ENCODE peak calls at places on chromosome 5, in ten cellular contexts. One of them, this sample, is unnamed.

GRCh38 chr5:1063661-1064382 is 48.0 kb downstream of the SLC12A7 start:
- DNase-seq in Right ventricle myocardium superior: peak
- DNase-seq in activated naive CD8-positive, alpha-beta T cell treated with anti-CD3 and anti-CD28 coated beads, Interleukin-2, amount 50 U/mL, for 24 hours: no peak
- DNase-seq in lower lobe of right lung: no peak
- DNase-seq in HT1080: no peak
- DNase-seq in A172: no peak
- DNase-seq in effector memory CD8-positive, alpha-beta T cell: no peak
- DNase-seq in IMR-90: no peak
- DNase-seq in testis: no peak
- DNase-seq in GM12865: no peak
- DNase-seq in this sample: no peak

GRCh38 chr5:6719896-6720560 is 6.8 kb downstream of the TENT4A start:
- DNase-seq in Right ventricle myocardium superior: no peak
- DNase-seq in effector memory CD8-positive, alpha-beta T cell: no peak
- DNase-seq in GM12865: no peak
- DNase-seq in A172: no peak
- DNase-seq in IMR-90: peak
- DNase-seq in HT1080: no peak
- DNase-seq in activated naive CD8-positive, alpha-beta T cell treated with anti-CD3 and anti-CD28 coated beads, Interleukin-2, amount 50 U/mL, for 24 hours: no peak
- DNase-seq in lower lobe of right lung: no peak
- DNase-seq in testis: no peak
- DNase-seq in this sample: no peak

GRCh38 chr5:17185776-17186175 is 31.7 kb upstream of the BASP1 start:
- DNase-seq in HT1080: peak
- DNase-seq in GM12865: no peak
- DNase-seq in effector memory CD8-positive, alpha-beta T cell: no peak
- DNase-seq in Right ventricle myocardium superior: peak
- DNase-seq in activated naive CD8-positive, alpha-beta T cell treated with anti-CD3 and anti-CD28 coated beads, Interleukin-2, amount 50 U/mL, for 24 hours: no peak
- DNase-seq in testis: peak
- DNase-seq in IMR-90: peak
- DNase-seq in A172: no peak
- DNase-seq in lower lobe of right lung: no peak
- DNase-seq in this sample: no peak

GRCh38 chr5:157496847-157497246 is 36.8 kb downstream of the NIPAL4 start:
- DNase-seq in GM12865: no peak
- DNase-seq in HT1080: no peak
- DNase-seq in Right ventricle myocardium superior: no peak
- DNase-seq in activated naive CD8-positive, alpha-beta T cell treated with anti-CD3 and anti-CD28 coated beads, Interleukin-2, amount 50 U/mL, for 24 hours: no peak
- DNase-seq in testis: no peak
- DNase-seq in lower lobe of right lung: no peak
- DNase-seq in effector memory CD8-positive, alpha-beta T cell: no peak
- DNase-seq in A172: no peak
- DNase-seq in IMR-90: no peak
- DNase-seq in this sample: no peak

GRCh38 chr5:150350524-150351344 is 6.8 kb upstream of the TCOF1 start:
- DNase-seq in Right ventricle myocardium superior: peak
- DNase-seq in effector memory CD8-positive, alpha-beta T cell: peak
- DNase-seq in IMR-90: peak
- DNase-seq in HT1080: peak
- DNase-seq in lower lobe of right lung: peak
- DNase-seq in A172: peak
- DNase-seq in GM12865: peak
- DNase-seq in activated naive CD8-positive, alpha-beta T cell treated with anti-CD3 and anti-CD28 coated beads, Interleukin-2, amount 50 U/mL, for 24 hours: peak
- DNase-seq in testis: peak
- DNase-seq in this sample: peak

GRCh38 chr5:141515141-141515540 is 26.3 kb downstream of the PCDHGC5 start:
- DNase-seq in Right ventricle myocardium superior: no peak
- DNase-seq in testis: no peak
- DNase-seq in GM12865: no peak
- DNase-seq in activated naive CD8-positive, alpha-beta T cell treated with anti-CD3 and anti-CD28 coated beads, Interleukin-2, amount 50 U/mL, for 24 hours: no peak
- DNase-seq in HT1080: no peak
- DNase-seq in IMR-90: no peak
- DNase-seq in lower lobe of right lung: no peak
- DNase-seq in A172: no peak
- DNase-seq in effector memory CD8-positive, alpha-beta T cell: no peak
- DNase-seq in this sample: no peak

GRCh38 chr5:142934335-142934734 is 164.2 kb downstream of the ARHGAP26 start:
- DNase-seq in IMR-90: no peak
- DNase-seq in activated naive CD8-positive, alpha-beta T cell treated with anti-CD3 and anti-CD28 coated beads, Interleukin-2, amount 50 U/mL, for 24 hours: no peak
- DNase-seq in GM12865: no peak
- DNase-seq in lower lobe of right lung: no peak
- DNase-seq in A172: no peak
- DNase-seq in testis: no peak
- DNase-seq in Right ventricle myocardium superior: no peak
- DNase-seq in effector memory CD8-positive, alpha-beta T cell: no peak
- DNase-seq in HT1080: no peak
- DNase-seq in this sample: no peak

GRCh38 chr5:137184734-137185133 is 314.4 kb downstream of the SPOCK1 start:
- DNase-seq in Right ventricle myocardium superior: no peak
- DNase-seq in GM12865: no peak
- DNase-seq in testis: no peak
- DNase-seq in HT1080: no peak
- DNase-seq in activated naive CD8-positive, alpha-beta T cell treated with anti-CD3 and anti-CD28 coated beads, Interleukin-2, amount 50 U/mL, for 24 hours: no peak
- DNase-seq in effector memory CD8-positive, alpha-beta T cell: no peak
- DNase-seq in lower lobe of right lung: no peak
- DNase-seq in IMR-90: no peak
- DNase-seq in A172: no peak
- DNase-seq in this sample: no peak

GRCh38 chr5:178221203-178221771 is 11.3 kb downstream of the PHYKPL start:
- DNase-seq in IMR-90: no peak
- DNase-seq in activated naive CD8-positive, alpha-beta T cell treated with anti-CD3 and anti-CD28 coated beads, Interleukin-2, amount 50 U/mL, for 24 hours: no peak
- DNase-seq in GM12865: no peak
- DNase-seq in Right ventricle myocardium superior: no peak
- DNase-seq in A172: no peak
- DNase-seq in lower lobe of right lung: no peak
- DNase-seq in HT1080: no peak
- DNase-seq in effector memory CD8-positive, alpha-beta T cell: no peak
- DNase-seq in testis: no peak
- DNase-seq in this sample: no peak

GRCh38 chr5:5055708-5056107 is 84.4 kb upstream of the ADAMTS16 start:
- DNase-seq in IMR-90: no peak
- DNase-seq in A172: no peak
- DNase-seq in Right ventricle myocardium superior: no peak
- DNase-seq in activated naive CD8-positive, alpha-beta T cell treated with anti-CD3 and anti-CD28 coated beads, Interleukin-2, amount 50 U/mL, for 24 hours: no peak
- DNase-seq in HT1080: no peak
- DNase-seq in GM12865: no peak
- DNase-seq in lower lobe of right lung: no peak
- DNase-seq in effector memory CD8-positive, alpha-beta T cell: no peak
- DNase-seq in testis: no peak
- DNase-seq in this sample: no peak

GRCh38 chr5:61732796-61733195 is 400.7 kb downstream of the ZSWIM6 start:
- DNase-seq in A172: no peak
- DNase-seq in lower lobe of right lung: no peak
- DNase-seq in HT1080: no peak
- DNase-seq in IMR-90: no peak
- DNase-seq in GM12865: no peak
- DNase-seq in effector memory CD8-positive, alpha-beta T cell: no peak
- DNase-seq in activated naive CD8-positive, alpha-beta T cell treated with anti-CD3 and anti-CD28 coated beads, Interleukin-2, amount 50 U/mL, for 24 hours: no peak
- DNase-seq in Right ventricle myocardium superior: no peak
- DNase-seq in testis: no peak
- DNase-seq in this sample: no peak

GRCh38 chr5:40797273-40798011 is 732 bp downstream of the PRKAA1 start:
- DNase-seq in effector memory CD8-positive, alpha-beta T cell: peak
- DNase-seq in A172: peak
- DNase-seq in lower lobe of right lung: peak
- DNase-seq in HT1080: peak
- DNase-seq in activated naive CD8-positive, alpha-beta T cell treated with anti-CD3 and anti-CD28 coated beads, Interleukin-2, amount 50 U/mL, for 24 hours: peak
- DNase-seq in testis: peak
- DNase-seq in IMR-90: peak
- DNase-seq in GM12865: peak
- DNase-seq in Right ventricle myocardium superior: peak
- DNase-seq in this sample: peak

GRCh38 chr5:68535121-68535520 is 319.6 kb downstream of the PIK3R1 start:
- DNase-seq in A172: no peak
- DNase-seq in effector memory CD8-positive, alpha-beta T cell: no peak
- DNase-seq in HT1080: no peak
- DNase-seq in Right ventricle myocardium superior: no peak
- DNase-seq in activated naive CD8-positive, alpha-beta T cell treated with anti-CD3 and anti-CD28 coated beads, Interleukin-2, amount 50 U/mL, for 24 hours: no peak
- DNase-seq in testis: no peak
- DNase-seq in lower lobe of right lung: no peak
- DNase-seq in GM12865: no peak
- DNase-seq in IMR-90: no peak
- DNase-seq in this sample: no peak

GRCh38 chr5:131983244-131983771 is 28.1 kb downstream of the ACSL6 start:
- DNase-seq in lower lobe of right lung: no peak
- DNase-seq in IMR-90: no peak
- DNase-seq in Right ventricle myocardium superior: no peak
- DNase-seq in GM12865: no peak
- DNase-seq in A172: no peak
- DNase-seq in HT1080: no peak
- DNase-seq in activated naive CD8-positive, alpha-beta T cell treated with anti-CD3 and anti-CD28 coated beads, Interleukin-2, amount 50 U/mL, for 24 hours: no peak
- DNase-seq in effector memory CD8-positive, alpha-beta T cell: no peak
- DNase-seq in testis: no peak
- DNase-seq in this sample: no peak

GRCh38 chr5:154375331-154376008 is 70.3 kb upstream of the SAP30L start:
- DNase-seq in testis: peak
- DNase-seq in IMR-90: peak
- DNase-seq in lower lobe of right lung: no peak
- DNase-seq in A172: no peak
- DNase-seq in effector memory CD8-positive, alpha-beta T cell: no peak
- DNase-seq in GM12865: no peak
- DNase-seq in Right ventricle myocardium superior: no peak
- DNase-seq in activated naive CD8-positive, alpha-beta T cell treated with anti-CD3 and anti-CD28 coated beads, Interleukin-2, amount 50 U/mL, for 24 hours: no peak
- DNase-seq in HT1080: no peak
- DNase-seq in this sample: no peak

GRCh38 chr5:90480699-90481098 is 6.0 kb downstream of the POLR3G start:
- DNase-seq in activated naive CD8-positive, alpha-beta T cell treated with anti-CD3 and anti-CD28 coated beads, Interleukin-2, amount 50 U/mL, for 24 hours: no peak
- DNase-seq in lower lobe of right lung: no peak
- DNase-seq in IMR-90: peak
- DNase-seq in effector memory CD8-positive, alpha-beta T cell: no peak
- DNase-seq in A172: no peak
- DNase-seq in Right ventricle myocardium superior: no peak
- DNase-seq in testis: no peak
- DNase-seq in GM12865: no peak
- DNase-seq in HT1080: no peak
- DNase-seq in this sample: no peak

GRCh38 chr5:143318833-143319232 is 84.7 kb downstream of the NR3C1 start:
- DNase-seq in effector memory CD8-positive, alpha-beta T cell: no peak
- DNase-seq in activated naive CD8-positive, alpha-beta T cell treated with anti-CD3 and anti-CD28 coated beads, Interleukin-2, amount 50 U/mL, for 24 hours: no peak
- DNase-seq in lower lobe of right lung: no peak
- DNase-seq in IMR-90: peak
- DNase-seq in Right ventricle myocardium superior: no peak
- DNase-seq in GM12865: no peak
- DNase-seq in HT1080: no peak
- DNase-seq in A172: no peak
- DNase-seq in testis: no peak
- DNase-seq in this sample: no peak

GRCh38 chr5:154570572-154571324 is 92.7 kb upstream of the HAND1 start:
- DNase-seq in lower lobe of right lung: no peak
- DNase-seq in activated naive CD8-positive, alpha-beta T cell treated with anti-CD3 and anti-CD28 coated beads, Interleukin-2, amount 50 U/mL, for 24 hours: no peak
- DNase-seq in HT1080: no peak
- DNase-seq in GM12865: no peak
- DNase-seq in IMR-90: no peak
- DNase-seq in Right ventricle myocardium superior: no peak
- DNase-seq in effector memory CD8-positive, alpha-beta T cell: no peak
- DNase-seq in A172: no peak
- DNase-seq in testis: no peak
- DNase-seq in this sample: no peak

GRCh38 chr5:36696059-36696673 is 89.8 kb downstream of the SLC1A3 start:
- DNase-seq in testis: peak
- DNase-seq in GM12865: peak
- DNase-seq in IMR-90: peak
- DNase-seq in Right ventricle myocardium superior: peak
- DNase-seq in lower lobe of right lung: no peak
- DNase-seq in effector memory CD8-positive, alpha-beta T cell: no peak
- DNase-seq in A172: peak
- DNase-seq in HT1080: peak
- DNase-seq in activated naive CD8-positive, alpha-beta T cell treated with anti-CD3 and anti-CD28 coated beads, Interleukin-2, amount 50 U/mL, for 24 hours: peak
- DNase-seq in this sample: peak

GRCh38 chr5:42621242-42621641 is 135.4 kb upstream of the CCDC152 start:
- DNase-seq in IMR-90: no peak
- DNase-seq in HT1080: no peak
- DNase-seq in A172: no peak
- DNase-seq in effector memory CD8-positive, alpha-beta T cell: no peak
- DNase-seq in GM12865: peak
- DNase-seq in lower lobe of right lung: no peak
- DNase-seq in Right ventricle myocardium superior: no peak
- DNase-seq in activated naive CD8-positive, alpha-beta T cell treated with anti-CD3 and anti-CD28 coated beads, Interleukin-2, amount 50 U/mL, for 24 hours: no peak
- DNase-seq in testis: no peak
- DNase-seq in this sample: no peak

GRCh38 chr5:73295447-73295846 is 122.5 kb downstream of the TMEM174 start:
- DNase-seq in effector memory CD8-positive, alpha-beta T cell: no peak
- DNase-seq in Right ventricle myocardium superior: no peak
- DNase-seq in testis: no peak
- DNase-seq in IMR-90: no peak
- DNase-seq in GM12865: peak
- DNase-seq in activated naive CD8-positive, alpha-beta T cell treated with anti-CD3 and anti-CD28 coated beads, Interleukin-2, amount 50 U/mL, for 24 hours: no peak
- DNase-seq in A172: no peak
- DNase-seq in HT1080: no peak
- DNase-seq in lower lobe of right lung: no peak
- DNase-seq in this sample: no peak

GRCh38 chr5:8686707-8687106 is 817.8 kb downstream of the MTRR start:
- DNase-seq in testis: no peak
- DNase-seq in activated naive CD8-positive, alpha-beta T cell treated with anti-CD3 and anti-CD28 coated beads, Interleukin-2, amount 50 U/mL, for 24 hours: no peak
- DNase-seq in HT1080: peak
- DNase-seq in GM12865: no peak
- DNase-seq in A172: no peak
- DNase-seq in lower lobe of right lung: no peak
- DNase-seq in IMR-90: peak
- DNase-seq in effector memory CD8-positive, alpha-beta T cell: no peak
- DNase-seq in Right ventricle myocardium superior: no peak
- DNase-seq in this sample: no peak

GRCh38 chr5:163677092-163677491 is 171.7 kb downstream of the MAT2B start:
- DNase-seq in activated naive CD8-positive, alpha-beta T cell treated with anti-CD3 and anti-CD28 coated beads, Interleukin-2, amount 50 U/mL, for 24 hours: no peak
- DNase-seq in Right ventricle myocardium superior: no peak
- DNase-seq in lower lobe of right lung: no peak
- DNase-seq in effector memory CD8-positive, alpha-beta T cell: no peak
- DNase-seq in GM12865: no peak
- DNase-seq in HT1080: no peak
- DNase-seq in IMR-90: no peak
- DNase-seq in A172: no peak
- DNase-seq in testis: no peak
- DNase-seq in this sample: no peak

GRCh38 chr5:37836173-37837100 is 3.4 kb downstream of the GDNF start:
- DNase-seq in HT1080: no peak
- DNase-seq in activated naive CD8-positive, alpha-beta T cell treated with anti-CD3 and anti-CD28 coated beads, Interleukin-2, amount 50 U/mL, for 24 hours: no peak
- DNase-seq in A172: no peak
- DNase-seq in lower lobe of right lung: no peak
- DNase-seq in Right ventricle myocardium superior: no peak
- DNase-seq in IMR-90: peak
- DNase-seq in GM12865: no peak
- DNase-seq in effector memory CD8-positive, alpha-beta T cell: no peak
- DNase-seq in testis: no peak
- DNase-seq in this sample: peak

GRCh38 chr5:73998496-73998895 is 372.5 kb downstream of the ARHGEF28 start:
- DNase-seq in Right ventricle myocardium superior: no peak
- DNase-seq in lower lobe of right lung: no peak
- DNase-seq in GM12865: no peak
- DNase-seq in testis: no peak
- DNase-seq in effector memory CD8-positive, alpha-beta T cell: no peak
- DNase-seq in A172: no peak
- DNase-seq in IMR-90: no peak
- DNase-seq in activated naive CD8-positive, alpha-beta T cell treated with anti-CD3 and anti-CD28 coated beads, Interleukin-2, amount 50 U/mL, for 24 hours: no peak
- DNase-seq in HT1080: no peak
- DNase-seq in this sample: no peak

GRCh38 chr5:147417133-147417813 is 92.6 kb downstream of the DPYSL3 start:
- DNase-seq in lower lobe of right lung: no peak
- DNase-seq in activated naive CD8-positive, alpha-beta T cell treated with anti-CD3 and anti-CD28 coated beads, Interleukin-2, amount 50 U/mL, for 24 hours: no peak
- DNase-seq in A172: no peak
- DNase-seq in HT1080: no peak
- DNase-seq in testis: peak
- DNase-seq in Right ventricle myocardium superior: peak
- DNase-seq in GM12865: no peak
- DNase-seq in effector memory CD8-positive, alpha-beta T cell: no peak
- DNase-seq in IMR-90: peak
- DNase-seq in this sample: no peak

GRCh38 chr5:4362411-4362810 is 766.8 kb downstream of the IRX1 start:
- DNase-seq in IMR-90: no peak
- DNase-seq in A172: no peak
- DNase-seq in HT1080: no peak
- DNase-seq in activated naive CD8-positive, alpha-beta T cell treated with anti-CD3 and anti-CD28 coated beads, Interleukin-2, amount 50 U/mL, for 24 hours: no peak
- DNase-seq in testis: no peak
- DNase-seq in GM12865: no peak
- DNase-seq in lower lobe of right lung: no peak
- DNase-seq in Right ventricle myocardium superior: no peak
- DNase-seq in effector memory CD8-positive, alpha-beta T cell: no peak
- DNase-seq in this sample: no peak

GRCh38 chr5:16932401-16932800 is 3.7 kb downstream of the MYO10 start:
- DNase-seq in lower lobe of right lung: no peak
- DNase-seq in GM12865: no peak
- DNase-seq in testis: no peak
- DNase-seq in A172: no peak
- DNase-seq in Right ventricle myocardium superior: no peak
- DNase-seq in HT1080: no peak
- DNase-seq in effector memory CD8-positive, alpha-beta T cell: no peak
- DNase-seq in IMR-90: no peak
- DNase-seq in activated naive CD8-positive, alpha-beta T cell treated with anti-CD3 and anti-CD28 coated beads, Interleukin-2, amount 50 U/mL, for 24 hours: no peak
- DNase-seq in this sample: no peak